ENCODE peak calls at places on chromosomes 5 and 9, in eight cellular contexts. F, A, X, T, G, E, S and K are unnamed samples. For H3K9me3, the result is how much of the 10 kb centered on the place peaks cover.

GRCh38 chr5:67992919-67993318 is 222.6 kb upstream of the PIK3R1 start:
- DNase-seq in F (peak), A (no peak), X (no peak), T (no peak), G (no peak), E (no peak), S (no peak), K (no peak)

GRCh38 chr9:134136117-134136996 is 475 bp downstream of the WDR5 start:
- DNase-seq in F (peak), A (no peak), X (no peak), T (peak), G (no peak), E (peak), S (peak), K (peak)

GRCh38 chr5:80318212-80318611 is 1.6 kb upstream of the SPZ1 start:
- DNase-seq in F (peak), A (no peak), X (peak), T (no peak), G (no peak), E (peak), S (no peak), K (no peak)

GRCh38 chr5:80569086-80569960 is 757 bp downstream of the ANKRD34B start:
- DNase-seq in F (no peak), A (no peak), X (peak), T (peak), G (no peak), E (no peak), S (no peak), K (no peak)

GRCh38 chr9:96858018-96858573 is 3.8 kb upstream of the ZNF782 start:
- DNase-seq in F (peak), A (no peak), X (no peak), T (no peak), G (peak), E (peak), S (no peak), K (no peak)

GRCh38 chr9:5838884-5839571 is 6.1 kb upstream of the ERMP1 start:
- DNase-seq in F (peak), A (peak), X (no peak), T (no peak), G (peak), E (peak), S (peak), K (peak)

GRCh38 chr9:98491231-98491651 is 217.5 kb downstream of the GABBR2 start:
- DNase-seq in F (peak), A (no peak), X (no peak), T (no peak), G (peak), E (no peak), S (no peak), K (peak)

GRCh38 chr9:121768416-121769015 is 117.1 kb downstream of the DAB2IP start:
- DNase-seq in F (no peak), A (no peak), X (no peak), T (no peak), G (no peak), E (no peak), S (no peak), K (no peak)

GRCh38 chr5:2415678-2416077 is 335.8 kb downstream of the IRX2 start:
- DNase-seq in F (no peak), A (no peak), X (peak), T (peak), G (no peak), E (no peak), S (no peak), K (no peak)

GRCh38 chr9:95772320-95773060 is 103.0 kb upstream of the ERCC6L2 start:
- DNase-seq in F (peak), A (no peak), X (no peak), T (peak), G (peak), E (peak), S (no peak), K (no peak)

GRCh38 chr9:33263936-33264472 is 504 bp downstream of the BAG1 start:
- DNase-seq in F (peak), A (no peak), X (peak), T (no peak), G (no peak), E (peak), S (peak), K (peak)

GRCh38 chr9:77980622-77981021 is 51.0 kb downstream of the GNAQ start:
- DNase-seq in F (peak), A (no peak), X (no peak), T (no peak), G (no peak), E (no peak), S (no peak), K (no peak)

GRCh38 chr9:86660146-86660545 is 287.2 kb downstream of the GAS1 start:
- DNase-seq in F (peak), A (no peak), X (no peak), T (no peak), G (no peak), E (no peak), S (no peak), K (no peak)

GRCh38 chr5:132025403-132025971 is 14.0 kb upstream of the ACSL6 start:
- DNase-seq in F (no peak), A (no peak), X (no peak), T (no peak), G (no peak), E (no peak), S (no peak), K (no peak)

GRCh38 chr9:93119953-93120845 is 13.9 kb downstream of the NINJ1 start:
- DNase-seq in F (peak), A (peak), X (peak), T (no peak), G (peak), E (peak), S (peak), K (no peak)
- TF ChIP-seq EZH2phosphoT487 in F (no peak), A (no peak), X (no peak), T (no peak), G (no peak), E (no peak), S (no peak), K (no peak)

DNA sequence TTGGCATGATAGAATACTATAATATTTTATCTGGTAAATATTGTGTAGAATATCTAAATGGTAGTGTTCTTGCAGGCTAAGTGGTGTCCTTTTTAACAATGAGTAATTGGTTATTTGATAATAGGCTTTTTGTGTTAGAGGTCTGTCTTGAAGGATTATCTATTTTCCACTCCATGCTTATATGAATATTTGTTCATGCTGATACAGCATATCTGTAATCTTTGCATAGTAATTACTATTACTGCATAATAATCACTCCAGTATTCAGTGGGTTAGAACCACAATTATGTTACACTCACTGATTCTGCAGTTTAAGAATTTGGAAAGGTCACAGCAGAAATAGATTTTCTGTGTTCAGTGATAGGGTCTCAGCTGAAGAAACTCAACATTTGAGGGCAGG is 1229.9 kb downstream of the MAT2B start:
- DNase-seq in F (no peak), A (no peak), X (no peak), T (no peak), G (no peak), E (no peak), S (no peak), K (no peak)
- H3K9me3 ChIP-seq in F (under half), A (under half), X (under half), T (under half), G (under half), E (under half), S (under half), K (under half)

DNA sequence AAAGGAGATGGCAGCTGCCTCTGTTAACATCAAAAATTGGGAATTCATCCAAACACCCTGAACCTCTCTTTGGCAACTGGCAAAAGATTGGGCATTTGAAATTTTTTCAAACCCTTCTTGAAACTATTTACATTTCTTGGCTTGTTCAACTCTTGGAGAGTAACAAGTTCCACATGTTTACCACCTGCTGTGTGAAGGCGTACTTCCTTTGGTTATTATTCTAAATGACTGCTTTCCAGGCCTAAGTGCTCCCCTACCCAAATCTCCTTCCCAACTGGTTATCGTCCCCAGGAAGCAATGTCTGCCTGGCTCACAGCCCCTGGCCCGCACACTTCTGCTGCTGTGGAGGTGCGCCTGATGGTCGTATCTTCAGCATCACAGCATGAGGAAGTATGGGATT is 422.7 kb downstream of the DMAC1 start:
- DNase-seq in F (no peak), A (no peak), X (no peak), T (no peak), G (no peak), E (no peak), S (no peak), K (no peak)
- TF ChIP-seq EZH2phosphoT487 in F (no peak), A (no peak), X (no peak), T (no peak), G (no peak), E (no peak), S (no peak), K (no peak)

GRCh38 chr5:124154714-124155113 is 591.7 kb downstream of the ZNF608 start:
- DNase-seq in F (peak), A (no peak), X (no peak), T (no peak), G (no peak), E (no peak), S (peak), K (no peak)
- H3K9me3 ChIP-seq in F (under half), A (under half), X (under half), T (under half), G (under half), E (under half), S (under half), K (under half)

DNA sequence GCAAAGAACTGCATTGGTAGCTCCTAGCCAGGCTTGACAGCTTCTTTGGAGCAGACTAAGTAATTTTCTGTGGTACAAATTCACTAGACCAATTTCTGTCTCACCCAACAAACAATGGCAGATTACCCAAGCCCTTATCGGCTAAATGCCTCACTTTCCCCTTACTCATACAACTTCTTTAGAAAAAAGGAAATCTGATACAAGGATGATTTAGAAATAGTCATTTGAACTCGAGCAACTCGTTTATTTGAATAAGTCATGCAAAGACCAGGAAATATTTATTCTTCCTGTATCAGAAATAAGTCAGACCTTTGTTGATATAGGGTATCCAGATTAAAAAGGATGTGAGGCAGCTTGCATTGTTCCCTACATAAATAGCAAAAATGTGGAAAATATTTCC is 170.4 kb upstream of the CDH6 start:
- DNase-seq in F (peak), A (no peak), X (no peak), T (no peak), G (peak), E (no peak), S (no peak), K (no peak)
- TF ChIP-seq EZH2phosphoT487 in F (no peak), A (no peak), X (no peak), T (no peak), G (no peak), E (no peak), S (no peak), K (no peak)

GRCh38 chr9:137347928-137348327 is 45.9 kb upstream of the NRARP start:
- DNase-seq in F (no peak), A (no peak), X (no peak), T (no peak), G (no peak), E (no peak), S (no peak), K (no peak)
- H3K9me3 ChIP-seq in F (under half), A (under half), X (under half), T (under half), G (under half), E (under half), S (under half), K (under half)

DNA sequence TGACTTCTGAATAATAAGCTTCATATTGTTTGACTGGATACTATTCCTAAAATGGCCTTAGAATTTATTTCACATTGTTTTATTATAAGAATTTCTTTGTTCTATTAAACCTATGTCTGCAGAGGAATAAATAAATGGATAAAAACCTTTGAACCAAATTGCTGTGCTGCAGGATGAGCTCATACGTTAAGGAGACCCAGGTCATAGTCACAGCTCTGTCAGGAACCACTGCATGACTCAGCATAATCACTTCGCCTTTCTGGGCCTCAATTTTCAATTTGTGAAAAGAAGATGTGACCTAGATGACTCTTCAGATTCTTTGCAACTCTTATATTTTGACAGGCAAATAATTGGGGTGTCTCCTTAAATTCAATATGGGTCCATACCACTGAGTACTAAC is 36.7 kb upstream of the HMHB1 start:
- DNase-seq in F (peak), A (no peak), X (no peak), T (no peak), G (peak), E (no peak), S (no peak), K (no peak)
- TF ChIP-seq EZH2phosphoT487 in F (no peak), A (no peak), X (no peak), T (no peak), G (no peak), E (no peak), S (no peak), K (no peak)

GRCh38 chr5:171067540-171068130 is 205.8 kb downstream of the RANBP17 start:
- DNase-seq in F (peak), A (no peak), X (no peak), T (no peak), G (no peak), E (no peak), S (no peak), K (no peak)
- H3K9me3 ChIP-seq in F (under half), A (under half), X (under half), T (under half), G (under half), E (under half), S (under half), K (under half)